ENCODE peak calls at places on chromosomes 13 and 19, in six cellular contexts. P, W, J, O, G and K are unnamed samples.

GRCh38 chr19:5593245-5593962 is 25.7 kb upstream of the TINCR start:
- DNase-seq in P (no peak), W (no peak), J (no peak), O (no peak), G (no peak), K (no peak)

GRCh38 chr13:21550918-21551317 is 53.1 kb downstream of the MICU2 start:
- DNase-seq in P (no peak), W (no peak), J (no peak), O (no peak), G (no peak), K (no peak)

GRCh38 chr19:30807263-30807662 is 435.1 kb downstream of the ZNF536 start:
- DNase-seq in P (no peak), W (no peak), J (no peak), O (no peak), G (no peak), K (no peak)

GRCh38 chr13:26558912-26559485 is 1.5 kb downstream of the WASF3 start:
- DNase-seq in P (no peak), W (no peak), J (no peak), O (no peak), G (no peak), K (no peak)

GRCh38 chr19:17197666-17198065 is 17.5 kb upstream of the USE1 start:
- DNase-seq in P (no peak), W (no peak), J (no peak), O (no peak), G (no peak), K (no peak)

GRCh38 chr13:91347996-91348905 is 764 bp downstream of the MIR17HG start:
- DNase-seq in P (peak; percentile 73), W (peak; percentile 54), J (peak; percentile 64), O (peak; percentile 90), G (peak; percentile 55), K (peak; percentile 71)

GRCh38 chr19:37966211-37967072 is 59.4 kb downstream of the SIPA1L3 start:
- DNase-seq in P (no peak), W (no peak), J (no peak), O (no peak), G (no peak), K (no peak)

GRCh38 chr13:46129124-46129523 is 24.3 kb upstream of the CPB2 start:
- DNase-seq in P (no peak), W (no peak), J (no peak), O (no peak), G (no peak), K (no peak)

GRCh38 chr19:54416695-54417491 is 1.6 kb downstream of the TTYH1 start:
- DNase-seq in P (no peak), W (no peak), J (no peak), O (no peak), G (no peak), K (no peak)

GRCh38 chr13:50484472-50485113 is 358.9 kb downstream of the DLEU7 start:
- DNase-seq in P (no peak), W (no peak), J (no peak), O (no peak), G (no peak), K (no peak)

GRCh38 chr13:59345316-59345715 is 818.4 kb downstream of the DIAPH3 start:
- DNase-seq in P (no peak), W (no peak), J (peak; percentile 77), O (no peak), G (no peak), K (no peak)

GRCh38 chr13:47033216-47033615 is 136.4 kb upstream of the HTR2A start:
- DNase-seq in P (no peak), W (no peak), J (no peak), O (no peak), G (no peak), K (no peak)

GRCh38 chr13:114102521-114103288 is 29.7 kb downstream of the RASA3 start:
- DNase-seq in P (no peak), W (no peak), J (peak; percentile 36), O (no peak), G (no peak), K (no peak)

GRCh38 chr13:49532593-49532992 is 36.8 kb downstream of the PHF11 start:
- DNase-seq in P (no peak), W (no peak), J (no peak), O (no peak), G (no peak), K (no peak)

GRCh38 chr13:30422056-30422914 is at the start of gene UBE2L5:
- DNase-seq in P (peak; percentile 67), W (peak; percentile 52), J (peak; percentile 88), O (peak; percentile 87), G (peak; percentile 70), K (peak; percentile 65)

GRCh38 chr19:12946092-12946845 is 607 bp downstream of the RAD23A start:
- DNase-seq in P (peak; percentile 65), W (peak; percentile 28), J (peak; percentile 82), O (peak; percentile 74), G (no peak), K (no peak)

GRCh38 chr13:59442461-59442860 is 721.3 kb downstream of the DIAPH3 start:
- DNase-seq in P (no peak), W (no peak), J (no peak), O (no peak), G (no peak), K (no peak)

GRCh38 chr19:48194041-48194871 is 23.8 kb downstream of the ZSWIM9 start:
- DNase-seq in P (peak; percentile 32), W (peak; percentile 11), J (no peak), O (peak; percentile 65), G (no peak), K (peak; percentile 10)

GRCh38 chr19:11848594-11849263 is at the start of gene ZNF439:
- DNase-seq in P (peak; percentile 91), W (peak; percentile 78), J (peak; percentile 96), O (peak; percentile 90), G (peak; percentile 78), K (peak; percentile 91)

GRCh38 chr13:34913040-34913439 is 29.0 kb upstream of the NBEA start:
- DNase-seq in P (no peak), W (no peak), J (no peak), O (no peak), G (no peak), K (no peak)

GRCh38 chr13:44755872-44756271 is 179.7 kb upstream of the TSC22D1 start:
- DNase-seq in P (no peak), W (no peak), J (no peak), O (no peak), G (no peak), K (no peak)

GRCh38 chr13:98941536-98941935 is 36.3 kb downstream of the DOCK9 start:
- DNase-seq in P (no peak), W (no peak), J (no peak), O (no peak), G (no peak), K (no peak)

GRCh38 chr13:21898990-21899389 is 228.1 kb downstream of the FGF9 start:
- DNase-seq in P (no peak), W (no peak), J (no peak), O (no peak), G (no peak), K (no peak)

GRCh38 chr13:38783992-38784875 is 97.4 kb downstream of the FREM2 start:
- DNase-seq in P (no peak), W (no peak), J (no peak), O (no peak), G (no peak), K (no peak)